ENCODE peak calls at places on chromosomes 2 and 18, in five cellular contexts. One of them, this sample, is unnamed.

GRCh38 chr18:57497372-57498294 is 62.5 kb downstream of the ONECUT2 start:
- ATAC-seq in HepG2: no peak
- ATAC-seq in K562: no peak
- ATAC-seq in upper lobe of left lung: no peak
- ATAC-seq in GM12878: no peak
- ATAC-seq in this sample: peak

GRCh38 chr2:62321890-62322289 is 126.0 kb downstream of the B3GNT2 start:
- ATAC-seq in HepG2: no peak
- ATAC-seq in K562: no peak
- ATAC-seq in upper lobe of left lung: no peak
- ATAC-seq in GM12878: peak
- ATAC-seq in this sample: no peak

GRCh38 chr2:200733713-200734198 is 78.0 kb upstream of the BZW1 start:
- ATAC-seq in HepG2: no peak
- ATAC-seq in K562: no peak
- ATAC-seq in upper lobe of left lung: no peak
- ATAC-seq in GM12878: no peak
- ATAC-seq in this sample: no peak

GRCh38 chr2:191927991-191928390 is 81.1 kb upstream of the CAVIN2 start:
- ATAC-seq in HepG2: no peak
- ATAC-seq in K562: peak
- ATAC-seq in upper lobe of left lung: peak
- ATAC-seq in GM12878: no peak
- ATAC-seq in this sample: no peak

GRCh38 chr18:62496262-62496661 is 26.6 kb upstream of the ZCCHC2 start:
- ATAC-seq in HepG2: no peak
- ATAC-seq in K562: no peak
- ATAC-seq in upper lobe of left lung: no peak
- ATAC-seq in GM12878: no peak
- ATAC-seq in this sample: no peak

GRCh38 chr18:78677483-78678317 is 301.9 kb upstream of the SALL3 start:
- ATAC-seq in HepG2: no peak
- ATAC-seq in K562: no peak
- ATAC-seq in upper lobe of left lung: no peak
- ATAC-seq in GM12878: no peak
- ATAC-seq in this sample: no peak

GRCh38 chr2:224220581-224221255 is 181.2 kb downstream of the FAM124B start:
- ATAC-seq in HepG2: no peak
- ATAC-seq in K562: no peak
- ATAC-seq in upper lobe of left lung: no peak
- ATAC-seq in GM12878: no peak
- ATAC-seq in this sample: no peak

GRCh38 chr2:120436460-120436739 is 90.5 kb downstream of the INHBB start:
- ATAC-seq in HepG2: no peak
- ATAC-seq in K562: no peak
- ATAC-seq in upper lobe of left lung: no peak
- ATAC-seq in GM12878: no peak
- ATAC-seq in this sample: peak

GRCh38 chr2:1685957-1686783 is 58.1 kb downstream of the PXDN start:
- ATAC-seq in HepG2: peak
- ATAC-seq in K562: no peak
- ATAC-seq in upper lobe of left lung: no peak
- ATAC-seq in GM12878: no peak
- ATAC-seq in this sample: peak

GRCh38 chr18:57328665-57329064 is 23.7 kb upstream of the ST8SIA3 start:
- ATAC-seq in HepG2: no peak
- ATAC-seq in K562: no peak
- ATAC-seq in upper lobe of left lung: no peak
- ATAC-seq in GM12878: no peak
- ATAC-seq in this sample: no peak

GRCh38 chr2:228649447-228649846 is 468.0 kb upstream of the SPHKAP start:
- ATAC-seq in HepG2: no peak
- ATAC-seq in K562: no peak
- ATAC-seq in upper lobe of left lung: no peak
- ATAC-seq in GM12878: no peak
- ATAC-seq in this sample: no peak
- TF ChIP-seq EP300 in HepG2: no peak
- TF ChIP-seq EP300 in K562: no peak
- TF ChIP-seq EP300 in upper lobe of left lung: no peak
- TF ChIP-seq EP300 in GM12878: no peak
- TF ChIP-seq EP300 in this sample: no peak

GRCh38 chr2:219417374-219417773 is 803 bp upstream of the DES start:
- ATAC-seq in HepG2: no peak
- ATAC-seq in K562: no peak
- ATAC-seq in upper lobe of left lung: no peak
- ATAC-seq in GM12878: no peak
- ATAC-seq in this sample: peak
- TF ChIP-seq POLR2AphosphoS5 in HepG2: no peak
- TF ChIP-seq POLR2AphosphoS5 in K562: no peak
- TF ChIP-seq POLR2AphosphoS5 in upper lobe of left lung: no peak
- TF ChIP-seq POLR2AphosphoS5 in GM12878: no peak
- TF ChIP-seq POLR2AphosphoS5 in this sample: peak

DNA sequence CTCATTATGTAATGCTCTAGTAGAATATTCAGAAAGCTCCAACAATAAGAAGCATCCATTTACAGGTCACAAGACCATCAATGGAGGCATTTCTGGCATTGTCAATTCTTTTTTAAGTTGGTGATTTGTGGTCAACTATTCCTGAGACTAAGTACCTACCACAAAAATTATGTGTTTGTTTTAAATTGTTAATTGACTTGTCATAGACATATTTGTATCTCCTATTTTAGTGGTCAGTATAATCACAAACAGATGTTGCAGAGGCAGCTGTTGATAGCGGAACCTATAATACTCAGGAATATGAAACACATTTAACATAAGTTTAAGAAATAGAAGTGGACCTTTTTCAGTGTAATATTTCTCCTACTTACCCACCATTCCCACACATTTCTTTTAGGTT is 430.1 kb downstream of the CCDC85A start:
- ATAC-seq in HepG2: no peak
- ATAC-seq in K562: no peak
- ATAC-seq in upper lobe of left lung: no peak
- ATAC-seq in GM12878: no peak
- ATAC-seq in this sample: no peak
- TF ChIP-seq EP300 in HepG2: no peak
- TF ChIP-seq EP300 in K562: no peak
- TF ChIP-seq EP300 in upper lobe of left lung: no peak
- TF ChIP-seq EP300 in GM12878: no peak
- TF ChIP-seq EP300 in this sample: no peak

DNA sequence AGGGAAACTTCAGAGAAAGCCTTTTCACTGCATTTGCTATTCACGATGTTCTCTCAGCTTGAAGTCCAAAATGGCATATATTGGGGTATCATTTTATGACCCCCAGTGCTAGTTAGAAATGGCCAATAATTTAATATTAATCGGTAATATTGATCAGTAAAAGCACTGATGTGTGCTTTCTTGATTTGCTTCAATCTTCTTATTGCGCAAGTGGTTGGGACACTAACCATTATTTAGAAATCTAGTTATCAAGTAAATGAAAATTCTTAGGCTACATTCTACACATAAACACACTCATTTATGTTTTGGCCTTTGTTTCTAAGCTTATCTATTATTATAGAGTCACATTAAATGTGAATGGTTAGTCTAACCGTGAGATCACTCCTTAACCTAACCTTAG is 49.7 kb upstream of the VWC2L start:
- ATAC-seq in HepG2: no peak
- ATAC-seq in K562: no peak
- ATAC-seq in upper lobe of left lung: no peak
- ATAC-seq in GM12878: no peak
- ATAC-seq in this sample: no peak
- TF ChIP-seq POLR2AphosphoS5 in HepG2: no peak
- TF ChIP-seq POLR2AphosphoS5 in K562: no peak
- TF ChIP-seq POLR2AphosphoS5 in upper lobe of left lung: no peak
- TF ChIP-seq POLR2AphosphoS5 in GM12878: no peak
- TF ChIP-seq POLR2AphosphoS5 in this sample: no peak

GRCh38 chr2:75066121-75066520 is 107.7 kb downstream of the POLE4 start:
- ATAC-seq in HepG2: no peak
- ATAC-seq in K562: no peak
- ATAC-seq in upper lobe of left lung: no peak
- ATAC-seq in GM12878: no peak
- ATAC-seq in this sample: no peak
- TF ChIP-seq EP300 in HepG2: no peak
- TF ChIP-seq EP300 in K562: no peak
- TF ChIP-seq EP300 in upper lobe of left lung: no peak
- TF ChIP-seq EP300 in GM12878: no peak
- TF ChIP-seq EP300 in this sample: no peak

GRCh38 chr2:24820598-24821432 is 27.6 kb downstream of the CENPO start:
- ATAC-seq in HepG2: peak
- ATAC-seq in K562: no peak
- ATAC-seq in upper lobe of left lung: no peak
- ATAC-seq in GM12878: no peak
- ATAC-seq in this sample: no peak

GRCh38 chr2:24820175-24820513 is 26.9 kb downstream of the CENPO start:
- ATAC-seq in HepG2: no peak
- ATAC-seq in K562: no peak
- ATAC-seq in upper lobe of left lung: no peak
- ATAC-seq in GM12878: no peak
- ATAC-seq in this sample: no peak

GRCh38 chr2:24816884-24817283 is 23.7 kb downstream of the CENPO start:
- ATAC-seq in HepG2: no peak
- ATAC-seq in K562: peak
- ATAC-seq in upper lobe of left lung: no peak
- ATAC-seq in GM12878: no peak
- ATAC-seq in this sample: peak

GRCh38 chr2:24819442-24820174 is 26.4 kb downstream of the CENPO start:
- ATAC-seq in HepG2: peak
- ATAC-seq in K562: peak
- ATAC-seq in upper lobe of left lung: no peak
- ATAC-seq in GM12878: no peak
- ATAC-seq in this sample: no peak

DNA sequence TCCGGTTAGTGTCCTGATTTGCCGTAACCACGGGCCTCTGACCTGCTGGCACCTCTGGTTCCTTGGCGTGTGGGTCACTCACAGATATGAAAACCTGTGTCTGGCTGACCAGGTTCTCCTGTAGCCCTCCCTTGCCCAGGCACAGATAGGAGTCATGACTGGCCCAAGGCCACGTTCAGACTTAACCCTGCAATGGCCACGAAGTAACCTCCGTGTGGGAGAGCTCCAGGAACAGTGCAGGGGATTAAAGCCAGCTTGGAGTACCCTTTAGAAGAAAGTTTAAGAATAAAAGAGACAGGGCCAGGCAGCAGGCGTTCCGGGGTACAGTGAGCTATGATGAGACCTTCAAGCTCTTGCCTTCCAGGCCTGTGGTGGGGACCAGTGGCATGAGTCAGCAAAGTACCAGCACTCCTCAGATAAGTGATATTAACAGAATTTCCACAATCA is 25.5 kb downstream of the CENPO start:
- ATAC-seq in HepG2: no peak
- ATAC-seq in K562: peak
- ATAC-seq in upper lobe of left lung: no peak
- ATAC-seq in GM12878: no peak
- ATAC-seq in this sample: no peak
- TF ChIP-seq POLR2AphosphoS5 in HepG2: no peak
- TF ChIP-seq POLR2AphosphoS5 in K562: no peak
- TF ChIP-seq POLR2AphosphoS5 in upper lobe of left lung: no peak
- TF ChIP-seq POLR2AphosphoS5 in GM12878: no peak
- TF ChIP-seq POLR2AphosphoS5 in this sample: no peak